ENCODE peak calls at places on chromosomes 5 and 9, in six cellular contexts. T, J, U, W, V and O are unnamed samples.

GRCh38 chr5:115568668-115569067 is 24.1 kb upstream of the FEM1C start:
- DNase-seq in U (no peak), V (no peak), W (no peak), T (no peak), J (no peak), O (no peak)

GRCh38 chr5:41857989-41858388 is 12.2 kb downstream of the OXCT1 start:
- DNase-seq in W (no peak), T (no peak), J (no peak), U (no peak), V (no peak), O (no peak)

GRCh38 chr5:39424751-39425524 is at the start of gene DAB2:
- DNase-seq in U (peak; percentile 81), V (peak; percentile 84), T (peak; percentile 96), J (peak; percentile 62), W (peak; percentile 87), O (peak; percentile 47)

GRCh38 chr9:76798527-76798926 is 34.3 kb downstream of the PCA3 start:
- DNase-seq in W (no peak), J (no peak), U (no peak), V (no peak), T (no peak), O (no peak)

GRCh38 chr9:105129731-105130130 is 114.7 kb upstream of the SLC44A1 start:
- DNase-seq in J (no peak), U (no peak), V (no peak), T (no peak), W (no peak), O (no peak)

GRCh38 chr5:171454549-171454948 is 35.1 kb downstream of the FGF18 start:
- DNase-seq in W (no peak), J (no peak), V (no peak), U (no peak), T (no peak), O (no peak)

GRCh38 chr5:10838038-10838437 is 77.0 kb upstream of the DAP start:
- DNase-seq in U (no peak), J (no peak), V (no peak), W (no peak), T (peak; percentile 57), O (no peak)

GRCh38 chr5:7592910-7593309 is 197.0 kb downstream of the ADCY2 start:
- DNase-seq in T (no peak), J (peak; percentile 1), W (no peak), V (peak; percentile 41), U (no peak), O (peak; percentile 14)

GRCh38 chr5:53426517-53426839 is 54.0 kb upstream of the FST start:
- DNase-seq in U (no peak), J (no peak), T (no peak), W (no peak), V (no peak), O (peak; percentile 0)